ENCODE peak calls at places on chromosomes 7 and 10, in four cellular contexts. One of them, this sample, is unnamed.

GRCh38 chr10:131119626-131120355 is 191.7 kb downstream of the TCERG1L start:
- DNase-seq in T-helper 22 cell: no peak
- DNase-seq in AML-193: no peak
- DNase-seq in NCI-H1105 treated with DMSO at 0.1 percent for 48 hours: no peak
- DNase-seq in this sample: no peak

GRCh38 chr10:93815304-93816091 is 57.8 kb downstream of the LGI1 start:
- DNase-seq in NCI-H1105 treated with DMSO at 0.1 percent for 48 hours: no peak
- DNase-seq in AML-193: no peak
- DNase-seq in T-helper 22 cell: no peak
- DNase-seq in this sample: peak

GRCh38 chr7:106022193-106022821 is 59.2 kb downstream of the CDHR3 start:
- DNase-seq in AML-193: no peak
- DNase-seq in T-helper 22 cell: peak
- DNase-seq in NCI-H1105 treated with DMSO at 0.1 percent for 48 hours: no peak
- DNase-seq in this sample: no peak

GRCh38 chr10:5595591-5596590 is 70.5 kb downstream of the ASB13 start:
- DNase-seq in AML-193: no peak
- DNase-seq in NCI-H1105 treated with DMSO at 0.1 percent for 48 hours: no peak
- DNase-seq in T-helper 22 cell: no peak
- DNase-seq in this sample: no peak

GRCh38 chr10:28910960-28911359 is 233.6 kb downstream of the BAMBI start:
- DNase-seq in NCI-H1105 treated with DMSO at 0.1 percent for 48 hours: no peak
- DNase-seq in AML-193: no peak
- DNase-seq in T-helper 22 cell: no peak
- DNase-seq in this sample: no peak

GRCh38 chr7:22270371-22270770 is 86.6 kb downstream of the RAPGEF5 start:
- DNase-seq in AML-193: no peak
- DNase-seq in NCI-H1105 treated with DMSO at 0.1 percent for 48 hours: no peak
- DNase-seq in T-helper 22 cell: no peak
- DNase-seq in this sample: no peak

GRCh38 chr10:118107040-118107439 is 60.3 kb upstream of the RAB11FIP2 start:
- DNase-seq in AML-193: no peak
- DNase-seq in T-helper 22 cell: no peak
- DNase-seq in NCI-H1105 treated with DMSO at 0.1 percent for 48 hours: no peak
- DNase-seq in this sample: no peak

GRCh38 chr7:12800501-12800900 is 113.1 kb downstream of the ARL4A start:
- DNase-seq in T-helper 22 cell: no peak
- DNase-seq in NCI-H1105 treated with DMSO at 0.1 percent for 48 hours: no peak
- DNase-seq in AML-193: no peak
- DNase-seq in this sample: no peak

GRCh38 chr10:5314866-5315265 is 49.9 kb upstream of the UCN3 start:
- DNase-seq in AML-193: no peak
- DNase-seq in NCI-H1105 treated with DMSO at 0.1 percent for 48 hours: peak
- DNase-seq in T-helper 22 cell: no peak
- DNase-seq in this sample: no peak

GRCh38 chr10:55311823-55312431 is 510.9 kb upstream of the PCDH15 start:
- DNase-seq in AML-193: no peak
- DNase-seq in NCI-H1105 treated with DMSO at 0.1 percent for 48 hours: no peak
- DNase-seq in T-helper 22 cell: no peak
- DNase-seq in this sample: no peak

GRCh38 chr7:881441-882234 is 5.3 kb downstream of the GET4 start:
- DNase-seq in NCI-H1105 treated with DMSO at 0.1 percent for 48 hours: no peak
- DNase-seq in AML-193: no peak
- DNase-seq in T-helper 22 cell: no peak
- DNase-seq in this sample: no peak

GRCh38 chr7:102891693-102892261 is 21.0 kb upstream of the LRRC17 start:
- DNase-seq in T-helper 22 cell: no peak
- DNase-seq in AML-193: no peak
- DNase-seq in NCI-H1105 treated with DMSO at 0.1 percent for 48 hours: no peak
- DNase-seq in this sample: no peak

GRCh38 chr7:155449008-155449879 is 8.7 kb upstream of the EN2 start:
- DNase-seq in T-helper 22 cell: no peak
- DNase-seq in AML-193: no peak
- DNase-seq in NCI-H1105 treated with DMSO at 0.1 percent for 48 hours: no peak
- DNase-seq in this sample: peak

GRCh38 chr10:74824184-74825032 is 2.0 kb upstream of the KAT6B start:
- DNase-seq in NCI-H1105 treated with DMSO at 0.1 percent for 48 hours: no peak
- DNase-seq in T-helper 22 cell: peak
- DNase-seq in AML-193: no peak
- DNase-seq in this sample: peak